ENCODE peak calls at places on chromosome 20, in four cellular contexts. Q, D, I and X are unnamed samples.

GRCh38 chr20:24798930-24799705 is 150.0 kb upstream of the CST7 start:
- DNase-seq in I (no peak), D (no peak), Q (no peak), X (no peak)

GRCh38 chr20:48298851-48299484 is 513.7 kb upstream of the SULF2 start:
- DNase-seq in Q (no peak), D (peak), I (peak), X (no peak)

GRCh38 chr20:24667689-24668383 is 198.4 kb downstream of the SYNDIG1 start:
- DNase-seq in I (no peak), Q (no peak), D (no peak), X (no peak)

GRCh38 chr20:10634683-10635411 is 39.0 kb downstream of the JAG1 start:
- DNase-seq in D (no peak), Q (no peak), I (no peak), X (no peak)

GRCh38 chr20:54197621-54198604 is 10.0 kb upstream of the PFDN4 start:
- DNase-seq in Q (peak), I (peak), D (no peak), X (no peak)

GRCh38 chr20:19457551-19457950 is 245.1 kb downstream of the SLC24A3 start:
- DNase-seq in I (no peak), Q (no peak), D (no peak), X (no peak)

GRCh38 chr20:12882832-12883506 is 125.8 kb upstream of the SPTLC3 start:
- DNase-seq in I (no peak), Q (no peak), D (no peak), X (no peak)

GRCh38 chr20:46226602-46227001 is 81.7 kb downstream of the CDH22 start:
- DNase-seq in I (no peak), D (no peak), Q (no peak), X (no peak)

GRCh38 chr20:34824026-34824860 is 1.2 kb downstream of the NCOA6 start:
- DNase-seq in D (peak), I (peak), Q (peak), X (peak)

GRCh38 chr20:23253524-23253923 is 97.1 kb upstream of the NXT1 start:
- DNase-seq in I (no peak), Q (no peak), D (no peak), X (no peak)

GRCh38 chr20:59176812-59177211 is 13.2 kb downstream of the ZNF831 start:
- DNase-seq in D (no peak), Q (no peak), I (no peak), X (no peak)

GRCh38 chr20:39021748-39022147 is 59.6 kb downstream of the DHX35 start:
- DNase-seq in Q (peak), D (no peak), I (no peak), X (no peak)

GRCh38 chr20:57270204-57270937 is 3.9 kb upstream of the BMP7 start:
- DNase-seq in D (no peak), Q (no peak), I (no peak), X (no peak)

GRCh38 chr20:278607-279571 is 11.7 kb downstream of the C20orf96 start:
- DNase-seq in D (no peak), I (no peak), Q (no peak), X (no peak)

GRCh38 chr20:50338479-50339195 is 148.0 kb downstream of the CEBPB start:
- DNase-seq in I (peak), D (peak), Q (peak), X (no peak)

GRCh38 chr20:4737857-4738627 is 16.3 kb downstream of the PRND start:
- DNase-seq in D (no peak), Q (no peak), I (no peak), X (no peak)

GRCh38 chr20:11753155-11753554 is 164.5 kb upstream of the BTBD3 start:
- DNase-seq in D (no peak), Q (no peak), I (no peak), X (no peak)

GRCh38 chr20:58815448-58815847 is 35.3 kb downstream of the GNAS-AS1 start:
- DNase-seq in I (no peak), Q (no peak), D (no peak), X (no peak)

GRCh38 chr20:52481443-52481842 is 289.9 kb upstream of the ZFP64 start:
- DNase-seq in I (no peak), Q (no peak), D (peak), X (no peak)

GRCh38 chr20:52483382-52483781 is 291.8 kb upstream of the ZFP64 start:
- DNase-seq in D (no peak), Q (no peak), I (no peak), X (no peak)

GRCh38 chr20:52482049-52482448 is 290.5 kb upstream of the ZFP64 start:
- DNase-seq in Q (no peak), D (no peak), I (no peak), X (no peak)

DNA sequence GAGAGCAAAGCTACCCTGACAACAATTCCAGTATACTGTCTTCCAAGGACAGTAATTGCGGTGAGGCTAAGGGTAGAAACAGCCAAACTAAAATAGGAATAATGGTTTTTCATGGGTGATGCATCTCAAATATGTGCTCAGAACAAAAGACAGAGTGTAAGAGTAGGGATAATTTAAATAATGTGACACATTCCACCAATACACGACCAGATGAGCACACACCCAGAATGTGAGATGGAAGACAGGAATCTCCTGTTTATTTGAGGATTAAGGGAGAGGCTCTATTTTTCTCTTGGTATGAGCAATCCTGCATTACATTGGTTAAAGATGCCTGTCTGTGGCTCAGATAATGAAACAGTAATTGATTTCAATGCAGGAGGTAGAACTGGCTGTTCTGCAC is 292.9 kb upstream of the ZFP64 start:
- DNase-seq in D (no peak), Q (no peak), I (no peak), X (no peak)
- TF ChIP-seq SP1 in D (no peak), Q (no peak), I (no peak), X (no peak)

GRCh38 chr20:41650221-41650948 is 32.2 kb upstream of the CHD6 start:
- DNase-seq in Q (no peak), D (no peak), I (no peak), X (no peak)

GRCh38 chr20:41657655-41658054 is 39.5 kb upstream of the CHD6 start:
- DNase-seq in D (no peak), I (no peak), Q (no peak), X (no peak)

GRCh38 chr20:41654292-41654691 is 36.1 kb upstream of the CHD6 start:
- DNase-seq in Q (no peak), D (no peak), I (no peak), X (no peak)

GRCh38 chr20:41655966-41656685 is 37.9 kb upstream of the CHD6 start:
- DNase-seq in I (no peak), Q (no peak), D (no peak), X (no peak)

DNA sequence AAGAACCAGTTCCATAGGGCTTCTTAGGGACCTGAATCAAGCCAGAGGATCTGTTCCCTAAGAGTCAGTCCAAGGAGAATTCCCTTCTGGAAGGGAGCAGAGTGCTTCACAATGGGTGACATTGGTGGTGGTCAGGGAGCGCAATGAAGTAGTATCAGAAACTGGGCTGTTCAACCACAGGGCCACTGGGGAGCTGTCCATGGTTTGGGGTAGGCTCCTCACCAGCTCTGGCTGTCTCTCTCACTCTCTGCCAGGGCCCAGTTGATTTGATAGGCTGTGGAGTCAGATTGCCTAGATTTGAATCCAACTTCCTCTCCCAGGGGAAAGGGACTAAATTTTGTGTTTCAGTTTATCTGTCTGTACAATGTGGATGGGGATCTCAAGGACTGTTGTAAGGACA is 36.7 kb upstream of the CHD6 start:
- DNase-seq in I (no peak), Q (no peak), D (peak), X (no peak)
- TF ChIP-seq FOXM1 in I (no peak), Q (no peak), D (no peak), X (no peak)

DNA sequence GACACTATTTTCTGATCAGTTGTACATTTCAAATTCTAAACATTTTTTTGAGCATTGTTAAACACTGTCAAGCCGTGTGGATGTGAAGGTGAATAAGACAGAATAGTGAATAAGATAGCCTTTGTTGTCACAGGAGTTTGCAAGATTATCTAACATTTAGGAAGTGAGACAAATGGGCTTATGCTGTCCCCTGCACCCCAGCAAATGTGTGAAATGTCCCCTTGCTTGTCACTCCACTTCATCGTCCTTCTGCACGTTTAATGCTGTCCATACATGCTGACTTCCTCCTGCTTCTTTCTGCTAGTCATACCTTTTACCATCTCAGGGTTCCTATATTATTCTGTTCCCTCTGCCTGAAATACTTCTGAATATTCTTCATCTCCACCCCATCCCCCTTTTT is 62.6 kb downstream of the CBFA2T2 start:
- DNase-seq in D (no peak), I (no peak), Q (no peak), X (no peak)
- TF ChIP-seq SP1 in D (no peak), I (no peak), Q (no peak), X (no peak)

GRCh38 chr20:63064745-63065711 is 58.3 kb upstream of the BHLHE23 start:
- DNase-seq in D (no peak), Q (no peak), I (no peak), X (no peak)
- TF ChIP-seq FOXM1 in D (no peak), Q (no peak), I (no peak), X (no peak)

GRCh38 chr20:37363221-37364012 is 17.5 kb downstream of the SRC start:
- DNase-seq in Q (no peak), D (no peak), I (no peak), X (no peak)
- TF ChIP-seq SP1 in Q (no peak), D (no peak), I (no peak), X (no peak)

GRCh38 chr20:3447321-3447720 is 23.5 kb upstream of the ATRN start:
- DNase-seq in Q (no peak), I (no peak), D (peak), X (no peak)
- TF ChIP-seq FOXM1 in Q (no peak), I (no peak), D (no peak), X (no peak)

GRCh38 chr20:62763404-62763803 is 32.9 kb upstream of the MRGBP start:
- DNase-seq in I (no peak), Q (no peak), D (no peak), X (no peak)
- TF ChIP-seq SP1 in I (no peak), Q (no peak), D (no peak), X (no peak)